ENCODE peak calls at places on chromosome 5, in five cellular contexts. Q is A549, D is K562, J is GM12878, T is HepG2. F is an unnamed sample.
A peak's percentile ranks its signal among the peaks of the same experiment; 100 is the strongest.

GRCh38 chr5:77935516-77936364 is 159.6 kb upstream of the TBCA start:
- DNase-seq in Q (no peak), D (no peak), J (peak; percentile 44), T (no peak), F (no peak)

GRCh38 chr5:171810217-171810616 is 24.6 kb downstream of the SMIM23 start:
- DNase-seq in Q (no peak), D (no peak), J (no peak), T (no peak), F (no peak)

GRCh38 chr5:112776301-112776856 is 38.7 kb downstream of the APC start:
- DNase-seq in Q (no peak), D (no peak), J (no peak), T (no peak), F (no peak)

GRCh38 chr5:2758632-2759031 is 7.2 kb upstream of the IRX2 start:
- DNase-seq in Q (no peak), D (no peak), J (no peak), T (no peak), F (no peak)

GRCh38 chr5:83513491-83513890 is 41.9 kb downstream of the VCAN start:
- DNase-seq in Q (no peak), D (no peak), J (no peak), T (no peak), F (no peak)

GRCh38 chr5:130727834-130728233 is 437.2 kb downstream of the HINT1 start:
- DNase-seq in Q (no peak), D (no peak), J (no peak), T (no peak), F (no peak)

GRCh38 chr5:173688708-173689107 is 72.3 kb upstream of the BOD1 start:
- DNase-seq in Q (peak; percentile 52), D (peak; percentile 47), J (no peak), T (no peak), F (no peak)

GRCh38 chr5:176868126-176868525 is 31.0 kb downstream of the HK3 start:
- DNase-seq in Q (no peak), D (no peak), J (no peak), T (no peak), F (no peak)

GRCh38 chr5:138974227-138975063 is 99.3 kb upstream of the LRRTM2 start:
- DNase-seq in Q (no peak), D (peak; percentile 79), J (no peak), T (no peak), F (no peak)

GRCh38 chr5:131322926-131323325 is 59.1 kb downstream of the CDC42SE2 start:
- DNase-seq in Q (no peak), D (no peak), J (no peak), T (no peak), F (no peak)

GRCh38 chr5:174252121-174252520 is 206.6 kb downstream of the NSG2 start:
- DNase-seq in Q (no peak), D (no peak), J (no peak), T (no peak), F (no peak)

GRCh38 chr5:10684303-10685086 is 76.5 kb downstream of the DAP start:
- DNase-seq in Q (no peak), D (no peak), J (no peak), T (no peak), F (no peak)

GRCh38 chr5:142713151-142713706 is 27.3 kb upstream of the FGF1 start:
- DNase-seq in Q (peak; percentile 70), D (peak; percentile 87), J (peak; percentile 61), T (peak; percentile 81), F (peak; percentile 96)

GRCh38 chr5:116389601-116390000 is 185.0 kb downstream of the SEMA6A start:
- DNase-seq in Q (no peak), D (no peak), J (no peak), T (no peak), F (no peak)

GRCh38 chr5:126938461-126938860 is 91.9 kb downstream of the MARCHF3 start:
- DNase-seq in Q (no peak), D (no peak), J (no peak), T (no peak), F (no peak)

GRCh38 chr5:2382776-2383677 is 368.4 kb downstream of the IRX2 start:
- DNase-seq in Q (no peak), D (no peak), J (no peak), T (no peak), F (no peak)

GRCh38 chr5:2697041-2697440 is 54.4 kb downstream of the IRX2 start:
- DNase-seq in Q (no peak), D (no peak), J (no peak), T (no peak), F (no peak)

GRCh38 chr5:36482812-36483211 is 123.6 kb upstream of the SLC1A3 start:
- DNase-seq in Q (no peak), D (no peak), J (no peak), T (no peak), F (no peak)

GRCh38 chr5:33929925-33930690 is 6.1 kb upstream of the RXFP3 start:
- DNase-seq in Q (no peak), D (no peak), J (peak; percentile 31), T (no peak), F (no peak)

GRCh38 chr5:127757576-127757975 is 54.4 kb downstream of the CCDC192 start:
- DNase-seq in Q (peak; percentile 59), D (peak; percentile 14), J (peak; percentile 16), T (no peak), F (peak; percentile 42)

GRCh38 chr5:33936381-33937016 is at the start of gene RXFP3:
- DNase-seq in Q (no peak), D (no peak), J (no peak), T (no peak), F (peak; percentile 59)

GRCh38 chr5:111774525-111774924 is 17.5 kb upstream of the NREP start:
- DNase-seq in Q (no peak), D (no peak), J (no peak), T (no peak), F (peak; percentile 67)

GRCh38 chr5:141322261-141322660 is 1.7 kb upstream of the TAF7 start:
- DNase-seq in Q (no peak), D (no peak), J (no peak), T (no peak), F (no peak)

GRCh38 chr5:32283539-32284377 is 29.0 kb downstream of the MTMR12 start:
- DNase-seq in Q (no peak), D (no peak), J (no peak), T (no peak), F (no peak)

GRCh38 chr5:40223884-40224402 is 455.8 kb upstream of the PTGER4 start:
- DNase-seq in Q (no peak), D (no peak), J (peak; percentile 85), T (no peak), F (no peak)

GRCh38 chr5:111749303-111750026 is 7.5 kb downstream of the NREP start:
- DNase-seq in Q (no peak), D (no peak), J (no peak), T (no peak), F (no peak)

GRCh38 chr5:110536120-110537115 is 190.1 kb downstream of the TMEM232 start:
- DNase-seq in Q (no peak), D (no peak), J (no peak), T (no peak), F (peak; percentile 94)

GRCh38 chr5:39517800-39518199 is 93.0 kb upstream of the DAB2 start:
- DNase-seq in Q (peak; percentile 15), D (no peak), J (no peak), T (no peak), F (no peak)

GRCh38 chr5:68285857-68286611 is 70.5 kb downstream of the PIK3R1 start:
- DNase-seq in Q (no peak), D (peak; percentile 75), J (no peak), T (peak; percentile 40), F (peak; percentile 77)

GRCh38 chr5:53643445-53643844 is 83.0 kb downstream of the NDUFS4 start:
- DNase-seq in Q (no peak), D (no peak), J (no peak), T (no peak), F (peak; percentile 50)
- TF ChIP-seq JUNB in Q (no peak), D (no peak), J (no peak), T (no peak), F (no peak)

GRCh38 chr5:158484246-158484645 is 615.5 kb downstream of the EBF1 start:
- DNase-seq in Q (no peak), D (no peak), J (no peak), T (no peak), F (no peak)

GRCh38 chr5:158485604-158486081 is 614.1 kb downstream of the EBF1 start:
- DNase-seq in Q (no peak), D (no peak), J (no peak), T (no peak), F (no peak)

GRCh38 chr5:158483202-158483870 is 616.4 kb downstream of the EBF1 start:
- DNase-seq in Q (no peak), D (no peak), J (no peak), T (no peak), F (peak; percentile 28)

GRCh38 chr5:158484968-158485367 is 614.7 kb downstream of the EBF1 start:
- DNase-seq in Q (no peak), D (peak; percentile 6), J (no peak), T (no peak), F (no peak)

GRCh38 chr5:158482201-158482600 is 617.5 kb downstream of the EBF1 start:
- DNase-seq in Q (no peak), D (no peak), J (no peak), T (no peak), F (no peak)
- TF ChIP-seq JUNB in Q (no peak), D (no peak), J (no peak), T (no peak), F (no peak)

GRCh38 chr5:154813158-154813557 is 37.2 kb downstream of the FAXDC2 start:
- DNase-seq in Q (no peak), D (no peak), J (no peak), T (no peak), F (no peak)
- TF ChIP-seq JUNB in Q (no peak), D (no peak), J (no peak), T (no peak), F (no peak)

GRCh38 chr5:150575745-150576448 is 64.6 kb upstream of the SYNPO start:
- DNase-seq in Q (no peak), D (no peak), J (no peak), T (no peak), F (no peak)

GRCh38 chr5:150576449-150576949 is 64.0 kb upstream of the SYNPO start:
- DNase-seq in Q (no peak), D (no peak), J (no peak), T (no peak), F (no peak)

GRCh38 chr5:150573867-150574817 is 66.2 kb downstream of the NDST1 start:
- DNase-seq in Q (peak; percentile 31), D (peak; percentile 20), J (no peak), T (peak; percentile 25), F (no peak)

GRCh38 chr5:150573216-150573615 is 65.3 kb downstream of the NDST1 start:
- DNase-seq in Q (no peak), D (no peak), J (no peak), T (no peak), F (no peak)

DNA sequence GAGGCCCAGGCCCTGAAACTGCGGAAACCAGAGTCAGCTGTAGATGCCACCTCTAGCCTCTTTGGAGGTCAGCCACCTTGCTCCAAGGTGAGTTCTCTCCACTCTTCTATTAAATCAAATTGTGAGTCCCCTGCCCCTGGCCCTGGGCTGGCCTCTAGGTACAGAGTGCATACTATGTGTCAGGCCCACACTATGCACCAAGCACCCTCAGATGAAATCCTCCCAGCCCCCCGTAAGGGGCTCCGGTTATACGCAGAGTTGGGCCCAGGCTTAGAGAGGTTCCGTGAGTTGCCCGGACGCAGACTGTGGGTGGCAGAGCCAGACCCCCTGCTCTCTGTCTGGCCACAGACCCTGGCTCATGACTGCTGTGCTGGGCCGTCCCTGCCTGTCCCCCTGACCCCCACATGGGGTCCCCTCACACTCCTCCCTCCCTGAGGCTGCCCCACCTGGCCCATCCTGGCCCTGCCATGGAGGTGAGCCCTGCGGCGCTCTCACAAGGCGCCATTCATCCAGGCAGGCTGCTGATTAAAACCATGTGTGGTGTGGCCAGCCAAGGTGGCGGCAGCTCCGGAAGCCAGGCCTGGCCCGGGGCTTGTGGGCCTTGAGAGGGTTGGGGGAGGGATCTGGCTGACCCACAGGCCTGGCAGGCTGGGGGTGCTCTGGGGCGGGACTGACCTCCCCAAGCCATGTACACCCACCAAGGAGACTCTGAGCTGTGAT is 65.5 kb upstream of the SYNPO start:
- DNase-seq in Q (no peak), D (no peak), J (no peak), T (no peak), F (no peak)
- TF ChIP-seq JUNB in Q (no peak), D (no peak), J (no peak), T (no peak), F (no peak)